ENCODE peak calls at places on chromosome 6, in six cellular contexts. A is progenitor cell of endocrine pancreas, Y is neural crest cell, V is stomach, B is SK-N-SH, D is glutamatergic neuron. P is an unnamed sample.

GRCh38 chr6:81561071-81561564 is 191.4 kb downstream of the TENT5A start:
- DNase-seq in B (no peak), A (no peak), D (no peak), V (no peak), Y (no peak), P (no peak)

GRCh38 chr6:79798841-79799240 is 148.5 kb downstream of the ELOVL4 start:
- DNase-seq in A (no peak), B (no peak), V (no peak), Y (no peak), D (no peak), P (no peak)

GRCh38 chr6:55758156-55758942 is 117.0 kb downstream of the BMP5 start:
- DNase-seq in D (no peak), B (no peak), Y (no peak), A (no peak), V (no peak), P (no peak)

GRCh38 chr6:156379392-156379910 is 397.7 kb upstream of the ARID1B start:
- DNase-seq in D (no peak), A (no peak), Y (no peak), V (no peak), B (no peak), P (no peak)

GRCh38 chr6:131062245-131063027 is 609 bp downstream of the EPB41L2 start:
- DNase-seq in Y (no peak), D (peak), B (no peak), A (no peak), V (peak), P (peak)

GRCh38 chr6:76876922-76877553 is 586.3 kb downstream of the HTR1B start:
- DNase-seq in D (peak), A (peak), Y (peak), B (peak), V (peak), P (peak)

GRCh38 chr6:135419162-135419561 is 78.4 kb downstream of the AHI1 start:
- DNase-seq in V (no peak), B (no peak), Y (no peak), D (no peak), A (no peak), P (no peak)

GRCh38 chr6:137471497-137471896 is 22.7 kb downstream of the OLIG3 start:
- DNase-seq in V (no peak), A (no peak), B (no peak), Y (no peak), D (no peak), P (no peak)

GRCh38 chr6:91786474-91787184 is 1199.8 kb upstream of the MAP3K7 start:
- DNase-seq in A (no peak), V (no peak), B (no peak), Y (no peak), D (no peak), P (no peak)

GRCh38 chr6:56529594-56530191 is 113.0 kb downstream of the DST start:
- DNase-seq in B (no peak), D (no peak), Y (no peak), A (no peak), V (no peak), P (no peak)

GRCh38 chr6:8549381-8549780 is 114.0 kb upstream of the SLC35B3 start:
- DNase-seq in V (no peak), A (no peak), B (no peak), D (no peak), Y (no peak), P (no peak)

GRCh38 chr6:152954443-152954842 is 28.4 kb downstream of the FBXO5 start:
- DNase-seq in Y (no peak), V (no peak), A (no peak), B (no peak), D (no peak), P (no peak)

GRCh38 chr6:151535476-151536279 is 41.9 kb downstream of the CCDC170 start:
- DNase-seq in D (no peak), V (no peak), B (no peak), A (no peak), Y (no peak), P (no peak)

GRCh38 chr6:155530219-155530834 is 74.7 kb upstream of the NOX3 start:
- DNase-seq in D (no peak), A (no peak), B (peak), V (no peak), Y (no peak), P (no peak)

GRCh38 chr6:130848945-130849344 is 21.7 kb downstream of the SMLR1 start:
- DNase-seq in A (no peak), B (no peak), V (no peak), D (no peak), Y (no peak), P (no peak)

GRCh38 chr6:169208011-169208410 is 45.6 kb downstream of the THBS2 start:
- DNase-seq in A (no peak), Y (no peak), B (no peak), V (no peak), D (no peak), P (no peak)

GRCh38 chr6:158688860-158689259 is 39.0 kb downstream of the SYTL3 start:
- DNase-seq in Y (no peak), B (no peak), D (no peak), A (no peak), V (no peak), P (no peak)

GRCh38 chr6:16524380-16524707 is 236.9 kb downstream of the ATXN1 start:
- DNase-seq in D (no peak), V (no peak), Y (no peak), B (no peak), A (no peak), P (no peak)

DNA sequence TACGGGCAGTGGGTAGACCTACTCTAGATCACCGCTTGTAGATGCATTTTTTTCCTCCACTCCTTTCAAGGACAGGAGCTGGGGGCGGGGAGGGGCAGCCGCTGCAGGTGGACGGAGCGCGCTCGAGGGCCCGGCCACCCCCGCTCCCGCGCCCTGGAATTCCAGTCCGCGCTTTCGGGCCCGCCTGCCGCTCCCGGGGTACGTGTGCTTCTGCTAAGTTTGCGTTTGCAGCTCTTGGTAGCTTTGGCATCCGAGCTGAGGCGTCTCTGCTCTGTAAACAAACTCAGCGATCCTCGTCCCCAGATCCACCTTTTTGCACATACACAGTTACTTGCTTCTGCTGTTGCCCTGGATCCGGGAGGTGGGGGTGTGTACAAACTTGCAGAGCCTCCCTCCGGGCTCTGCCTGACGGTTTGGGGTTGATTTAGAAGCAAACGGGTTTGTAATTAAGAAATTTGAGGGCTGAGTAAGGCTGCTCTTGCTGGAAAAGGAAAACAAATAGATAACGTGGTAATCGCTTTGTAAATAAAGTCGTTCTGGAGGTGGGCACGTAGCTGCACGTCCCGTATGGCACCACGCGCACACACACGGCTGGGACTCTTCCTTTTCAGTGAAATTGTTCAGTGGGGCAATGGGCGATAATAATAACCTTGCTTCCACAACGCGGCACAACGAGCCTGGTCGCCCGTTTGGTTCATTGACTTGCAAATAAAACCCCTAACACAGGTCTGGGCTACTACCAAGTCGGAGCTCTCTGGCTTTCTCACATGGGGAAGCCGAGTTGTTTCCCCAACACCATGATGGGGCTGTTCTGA is 998 bp upstream of the CITED2 start:
- DNase-seq in Y (peak), A (peak), V (peak), D (peak), B (peak), P (peak)
- TF ChIP-seq CTCF in Y (no peak), A (no peak), V (no peak), D (no peak), B (peak), P (no peak)

DNA sequence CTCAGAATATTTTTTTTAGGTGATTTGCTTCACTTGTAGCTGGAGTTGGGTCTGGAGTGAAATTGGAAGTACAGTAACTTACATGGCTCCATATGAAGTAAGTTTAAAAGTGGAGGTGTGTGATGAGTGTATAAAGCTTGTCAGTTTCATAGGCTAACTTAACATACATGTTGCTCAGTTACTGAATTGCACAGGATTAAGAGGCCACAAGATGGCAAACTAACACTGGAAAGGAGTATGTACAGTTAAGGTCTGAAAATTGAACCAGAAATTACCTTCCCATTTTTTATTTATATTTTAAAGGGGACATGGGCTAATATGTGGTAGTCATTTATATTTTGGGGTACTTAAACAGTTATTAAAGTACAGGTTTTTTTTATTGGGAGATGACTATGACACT is 45.3 kb upstream of the SMIM8 start:
- DNase-seq in B (peak), Y (no peak), V (no peak), D (no peak), A (no peak), P (no peak)
- TF ChIP-seq CTCF in B (peak), Y (peak), V (no peak), D (no peak), A (peak), P (no peak)

DNA sequence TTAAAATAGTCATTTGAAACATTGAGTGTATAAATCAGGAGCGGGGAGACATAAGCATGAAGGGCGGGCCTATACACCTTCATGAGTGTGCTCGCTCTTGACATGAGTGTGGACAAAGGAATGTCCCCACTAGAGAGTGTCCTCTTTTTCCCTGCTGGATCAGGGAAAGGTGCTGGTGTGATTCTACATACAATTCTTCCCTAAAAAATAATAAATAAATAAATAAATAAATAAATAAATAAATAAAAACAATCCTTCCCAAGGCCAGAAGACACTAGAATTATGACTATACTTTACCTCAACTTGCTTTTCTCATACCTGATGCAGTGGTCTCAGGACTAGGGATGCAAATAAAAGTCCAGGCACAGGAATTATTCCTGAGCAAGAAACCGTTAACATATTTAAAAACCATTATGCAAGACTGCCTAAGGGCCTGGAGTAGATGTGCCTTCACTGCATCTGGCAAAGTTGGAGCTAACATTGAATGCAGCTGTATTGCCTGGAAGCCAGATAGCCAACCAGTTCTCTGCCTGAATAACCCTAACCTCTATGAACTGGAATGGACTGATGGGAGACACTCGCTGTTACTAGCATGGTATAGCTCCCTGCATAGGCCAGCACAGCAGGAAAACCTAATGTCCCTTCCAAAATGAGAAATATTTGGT is 37.5 kb upstream of the MICB start:
- DNase-seq in Y (no peak), V (no peak), B (no peak), D (no peak), A (no peak), P (no peak)
- TF ChIP-seq CTCF in Y (no peak), V (no peak), B (no peak), D (no peak), A (no peak), P (no peak)

GRCh38 chr6:6699741-6700367 is 111.3 kb downstream of the LY86 start:
- DNase-seq in Y (no peak), A (no peak), V (peak), D (peak), B (peak), P (no peak)
- TF ChIP-seq CTCF in Y (no peak), A (peak), V (no peak), D (no peak), B (no peak), P (no peak)

GRCh38 chr6:41346435-41346834 is 11.0 kb downstream of the NCR2 start:
- DNase-seq in V (no peak), Y (no peak), A (no peak), D (no peak), B (no peak), P (no peak)
- TF ChIP-seq CTCF in V (no peak), Y (no peak), A (no peak), D (no peak), B (no peak), P (no peak)

DNA sequence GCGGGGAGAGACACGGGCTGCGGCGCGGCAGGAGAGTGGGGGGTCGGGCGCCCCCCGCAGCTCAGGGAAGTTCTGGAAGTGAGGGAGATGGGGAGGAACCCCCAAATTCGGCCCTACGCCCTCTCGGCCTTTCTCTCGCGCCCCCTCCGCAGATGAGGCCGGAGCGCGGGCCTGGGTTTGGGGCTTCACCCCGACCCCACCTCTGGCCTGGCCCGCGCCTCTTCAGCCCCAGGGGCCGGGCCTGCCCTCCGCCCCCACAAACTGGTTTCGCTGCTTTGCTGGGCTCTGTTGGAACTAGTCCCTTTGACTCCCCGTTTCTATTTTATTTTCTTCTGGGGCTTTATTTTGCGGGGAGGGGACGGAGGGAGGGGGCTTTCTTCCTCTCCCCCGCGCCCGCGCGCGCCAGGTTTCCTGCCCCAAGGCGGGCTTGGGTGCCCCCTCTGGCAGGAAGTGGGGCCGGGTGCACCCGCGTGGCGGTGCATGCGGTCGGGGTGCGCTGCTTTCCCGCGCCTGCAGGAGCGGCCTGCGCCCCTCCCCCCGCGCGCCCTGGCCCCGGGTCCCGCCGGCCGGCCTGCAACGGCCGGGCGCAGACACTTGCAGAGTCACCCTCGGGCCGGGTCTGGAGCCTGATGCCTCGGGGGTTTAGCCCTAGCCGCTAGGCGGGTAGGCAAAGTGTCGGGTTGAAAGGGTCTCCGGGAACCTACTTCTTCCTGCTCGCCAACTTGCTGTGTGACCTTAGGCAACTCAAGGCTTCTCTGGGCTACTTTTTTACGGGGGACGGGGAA is 1.2 kb downstream of the HMGA1 start:
- DNase-seq in B (peak), V (no peak), D (peak), A (peak), Y (peak), P (peak)
- TF ChIP-seq CTCF in B (peak), V (no peak), D (peak), A (peak), Y (peak), P (peak)

GRCh38 chr6:37306026-37306425 is 47.8 kb upstream of the RNF8 start:
- DNase-seq in V (no peak), B (no peak), D (no peak), Y (no peak), A (no peak), P (no peak)

GRCh38 chr6:37304766-37305165 is 46.8 kb upstream of the TMEM217 start:
- DNase-seq in B (no peak), A (no peak), Y (no peak), V (no peak), D (no peak), P (no peak)

GRCh38 chr6:37309059-37309458 is 44.7 kb upstream of the RNF8 start:
- DNase-seq in A (no peak), D (no peak), Y (no peak), V (no peak), B (no peak), P (no peak)

GRCh38 chr6:37308084-37308817 is 45.5 kb upstream of the RNF8 start:
- DNase-seq in Y (no peak), B (no peak), V (no peak), D (no peak), A (no peak), P (no peak)

DNA sequence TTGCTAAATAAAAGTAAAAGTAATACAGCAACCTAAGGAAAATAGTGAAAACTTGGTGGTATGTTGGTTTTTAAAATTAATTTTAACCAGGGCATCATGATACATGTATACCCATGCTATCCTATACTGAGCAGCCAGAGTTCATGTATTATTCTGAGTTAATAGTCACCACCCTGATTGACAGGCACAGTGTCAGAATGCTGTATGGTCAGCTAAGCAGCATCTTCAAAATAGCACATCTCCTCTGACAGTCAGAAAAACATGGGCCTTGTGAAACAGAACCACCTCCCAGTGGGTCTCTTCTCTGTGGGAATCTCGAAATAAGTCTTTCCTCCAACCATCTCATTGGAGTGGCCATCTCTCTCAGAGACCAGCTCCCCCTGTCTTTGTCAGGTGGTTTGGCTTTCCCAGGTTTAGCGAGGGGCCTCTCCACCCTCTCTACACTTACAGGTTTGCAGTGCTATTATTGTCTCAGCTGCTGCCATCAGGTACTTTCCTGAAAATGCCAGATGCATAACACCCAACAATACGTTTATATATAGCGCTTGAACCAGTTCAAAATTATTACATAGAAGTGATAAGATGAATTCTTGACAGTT is 47.1 kb upstream of the RNF8 start:
- DNase-seq in Y (no peak), D (no peak), V (no peak), A (no peak), B (no peak), P (no peak)
- TF ChIP-seq CTCF in Y (no peak), D (no peak), V (no peak), A (no peak), B (no peak), P (no peak)